ENCODE peak calls at places on chromosomes 4 and X, in eight cellular contexts. T, P, H, V, G, S, N and L are unnamed samples. For H3K4me1, the result is how much of the 10 kb centered on the place peaks cover.

GRCh38 chr4:140603286-140603685 is 34.5 kb upstream of the UCP1 start:
- DNase-seq in T (no peak), P (no peak), H (no peak), V (no peak), G (no peak), S (no peak), N (no peak), L (no peak)

GRCh38 chr4:9944431-9945425 is 76.6 kb downstream of the SLC2A9 start:
- DNase-seq in T (no peak), P (no peak), H (no peak), V (no peak), G (no peak), S (no peak), N (no peak), L (no peak)

GRCh38 chr4:141307241-141307689 is 86.6 kb downstream of the ZNF330 start:
- DNase-seq in T (peak), P (no peak), H (peak), V (peak), G (peak), S (peak), N (peak), L (peak)

GRCh38 chr4:126604273-126604867 is 1028.4 kb upstream of the INTU start:
- DNase-seq in T (no peak), P (no peak), H (no peak), V (no peak), G (peak), S (no peak), N (no peak), L (no peak)

GRCh38 chr4:17523626-17524025 is 8.7 kb downstream of the CLRN2 start:
- DNase-seq in T (no peak), P (no peak), H (no peak), V (no peak), G (no peak), S (no peak), N (no peak), L (no peak)

GRCh38 chr4:151099226-151099975 is at the start of gene RPS3A:
- DNase-seq in T (peak), P (peak), H (peak), V (peak), G (peak), S (peak), N (peak), L (peak)

GRCh38 chrX:96436105-96436504 is 248.5 kb upstream of the DIAPH2 start:
- DNase-seq in T (no peak), P (no peak), H (no peak), V (no peak), G (no peak), S (no peak), N (no peak), L (no peak)

GRCh38 chrX:74492720-74493201 is 71.5 kb downstream of the SLC16A2 start:
- DNase-seq in T (no peak), P (no peak), H (no peak), V (no peak), G (no peak), S (no peak), N (no peak), L (no peak)

GRCh38 chrX:153924149-153924861 is 1.8 kb downstream of the ARHGAP4 start:
- DNase-seq in T (peak), P (peak), H (no peak), V (no peak), G (no peak), S (peak), N (peak), L (peak)

GRCh38 chrX:84907324-84907946 is 96.2 kb upstream of the APOOL start:
- DNase-seq in T (no peak), P (no peak), H (no peak), V (no peak), G (no peak), S (no peak), N (no peak), L (no peak)

GRCh38 chrX:57900961-57901360 is 9.3 kb downstream of the ZXDA start:
- DNase-seq in T (no peak), P (no peak), H (no peak), V (no peak), G (no peak), S (no peak), N (no peak), L (no peak)

GRCh38 chr4:22573198-22573597 is 57.3 kb upstream of the ADGRA3 start:
- DNase-seq in T (no peak), P (peak), H (peak), V (peak), G (peak), S (peak), N (peak), L (peak)

GRCh38 chrX:21738145-21738949 is 19.6 kb downstream of the SMPX start:
- DNase-seq in T (no peak), P (no peak), H (no peak), V (no peak), G (no peak), S (no peak), N (no peak), L (no peak)

GRCh38 chrX:46750829-46751228 is 8.1 kb downstream of the SLC9A7 start:
- DNase-seq in T (no peak), P (no peak), H (no peak), V (no peak), G (no peak), S (no peak), N (no peak), L (no peak)

GRCh38 chr4:176387571-176387970 is 67.8 kb downstream of the SPCS3 start:
- DNase-seq in T (no peak), P (no peak), H (no peak), V (no peak), G (no peak), S (no peak), N (no peak), L (no peak)

GRCh38 chr4:2247128-2248043 is 5.5 kb upstream of the HAUS3 start:
- DNase-seq in T (peak), P (peak), H (no peak), V (no peak), G (no peak), S (no peak), N (peak), L (no peak)

GRCh38 chrX:109347618-109348017 is 134.3 kb downstream of the GUCY2F start:
- DNase-seq in T (no peak), P (no peak), H (no peak), V (no peak), G (no peak), S (no peak), N (no peak), L (peak)

GRCh38 chr4:23384741-23385140 is 505.1 kb downstream of the PPARGC1A start:
- DNase-seq in T (no peak), P (no peak), H (no peak), V (no peak), G (no peak), S (no peak), N (no peak), L (no peak)

GRCh38 chrX:15242899-15243555 is 26.9 kb downstream of the ASB9 start:
- DNase-seq in T (no peak), P (no peak), H (no peak), V (no peak), G (peak), S (peak), N (no peak), L (peak)

GRCh38 chr4:3770323-3771166 is 4.4 kb downstream of the ADRA2C start:
- DNase-seq in T (no peak), P (no peak), H (no peak), V (no peak), G (no peak), S (no peak), N (no peak), L (no peak)

GRCh38 chr4:177718514-177718913 is 276.3 kb upstream of the AGA start:
- DNase-seq in T (no peak), P (no peak), H (no peak), V (no peak), G (no peak), S (no peak), N (no peak), L (no peak)

GRCh38 chrX:154526901-154527675 is 11.1 kb upstream of the FAM3A start:
- DNase-seq in T (peak), P (peak), H (peak), V (peak), G (peak), S (peak), N (peak), L (peak)

GRCh38 chr4:78661923-78662521 is 110.5 kb downstream of the ANXA3 start:
- DNase-seq in T (no peak), P (no peak), H (no peak), V (no peak), G (peak), S (no peak), N (no peak), L (no peak)

GRCh38 chrX:42776195-42776594 is 1.8 kb downstream of the PPP1R2C start:
- DNase-seq in T (peak), P (no peak), H (no peak), V (no peak), G (no peak), S (no peak), N (no peak), L (no peak)

GRCh38 chr4:112523764-112524505 is 8.0 kb upstream of the NEUROG2 start:
- DNase-seq in T (peak), P (peak), H (no peak), V (no peak), G (peak), S (peak), N (peak), L (peak)

GRCh38 chr4:170662250-170662649 is 572.5 kb upstream of the AADAT start:
- DNase-seq in T (no peak), P (no peak), H (no peak), V (no peak), G (no peak), S (no peak), N (no peak), L (no peak)

GRCh38 chrX:19683817-19684216 is 168.5 kb upstream of the MAP3K15 start:
- DNase-seq in T (no peak), P (no peak), H (no peak), V (no peak), G (no peak), S (no peak), N (no peak), L (no peak)

GRCh38 chrX:87516716-87517115 is 886 bp upstream of the KLHL4 start:
- DNase-seq in T (no peak), P (no peak), H (no peak), V (no peak), G (no peak), S (no peak), N (no peak), L (no peak)

GRCh38 chr4:153258750-153259149 is 54.5 kb downstream of the TRIM2 start:
- DNase-seq in T (no peak), P (no peak), H (no peak), V (no peak), G (no peak), S (no peak), N (no peak), L (no peak)
- H3K4me3 ChIP-seq in T (no peak), P (no peak), H (no peak), V (no peak), G (no peak), S (no peak), N (no peak), L (no peak)

GRCh38 chrX:53262918-53263394 is 18.4 kb downstream of the IQSEC2 start:
- DNase-seq in T (no peak), P (no peak), H (no peak), V (no peak), G (no peak), S (no peak), N (no peak), L (no peak)
- H3K4me1 ChIP-seq in T (under half), P (under half), H (under half), V (under half), G (under half), S (under half), N (under half), L (under half)

DNA sequence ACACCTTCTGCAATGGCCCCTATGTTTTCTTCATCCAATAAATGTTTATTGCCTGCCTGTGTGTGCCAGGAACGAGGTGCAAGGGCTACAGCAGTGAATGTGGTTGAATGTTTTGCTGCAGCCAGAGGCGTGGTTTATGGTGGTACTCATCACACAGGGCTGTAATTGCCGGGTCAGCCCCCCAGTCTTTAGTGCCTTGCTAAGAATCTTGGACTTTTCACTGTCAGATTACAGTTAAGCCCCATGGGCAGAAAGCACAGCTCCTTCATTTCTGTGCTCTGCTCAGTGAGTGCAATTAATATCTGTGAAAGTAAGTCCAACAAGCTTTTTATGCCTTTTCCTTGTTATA is 67.8 kb downstream of the TAPT1 start:
- DNase-seq in T (no peak), P (no peak), H (no peak), V (no peak), G (no peak), S (peak), N (no peak), L (no peak)
- TF ChIP-seq POLR2A in T (peak), P (no peak), H (no peak), V (no peak), G (no peak), S (peak), N (no peak), L (no peak)

GRCh38 chrX:1390621-1391369 is 1.1 kb downstream of the SLC25A6 start:
- DNase-seq in T (peak), P (peak), H (no peak), V (peak), G (peak), S (peak), N (peak), L (peak)

GRCh38 chrX:1388651-1389050 is 3.3 kb downstream of the SLC25A6 start:
- DNase-seq in T (no peak), P (no peak), H (no peak), V (no peak), G (no peak), S (no peak), N (peak), L (no peak)

GRCh38 chrX:1389993-1390285 is 2.0 kb downstream of the SLC25A6 start:
- DNase-seq in T (no peak), P (no peak), H (no peak), V (no peak), G (no peak), S (no peak), N (no peak), L (no peak)

GRCh38 chrX:1391370-1391706 is 575 bp downstream of the SLC25A6 start:
- DNase-seq in T (no peak), P (no peak), H (no peak), V (no peak), G (no peak), S (no peak), N (no peak), L (peak)

GRCh38 chrX:1389181-1389992 is 2.5 kb downstream of the SLC25A6 start:
- DNase-seq in T (peak), P (peak), H (peak), V (peak), G (no peak), S (no peak), N (peak), L (peak)
- H3K4me3 ChIP-seq in T (no peak), P (no peak), H (no peak), V (peak), G (no peak), S (no peak), N (no peak), L (no peak)

GRCh38 chr4:108060686-108061321 is 71.1 kb downstream of the HADH start:
- DNase-seq in T (no peak), P (no peak), H (no peak), V (no peak), G (no peak), S (no peak), N (no peak), L (no peak)
- H3K4me1 ChIP-seq in T (under half), P (under half), H (under half), V (under half), G (under half), S (under half), N (under half), L (under half)

GRCh38 chrX:18271309-18271708 is 50.6 kb upstream of the BEND2 start:
- DNase-seq in T (no peak), P (no peak), H (no peak), V (no peak), G (no peak), S (no peak), N (no peak), L (no peak)

GRCh38 chrX:18272222-18272621 is 51.5 kb upstream of the BEND2 start:
- DNase-seq in T (no peak), P (no peak), H (no peak), V (no peak), G (no peak), S (no peak), N (no peak), L (no peak)

DNA sequence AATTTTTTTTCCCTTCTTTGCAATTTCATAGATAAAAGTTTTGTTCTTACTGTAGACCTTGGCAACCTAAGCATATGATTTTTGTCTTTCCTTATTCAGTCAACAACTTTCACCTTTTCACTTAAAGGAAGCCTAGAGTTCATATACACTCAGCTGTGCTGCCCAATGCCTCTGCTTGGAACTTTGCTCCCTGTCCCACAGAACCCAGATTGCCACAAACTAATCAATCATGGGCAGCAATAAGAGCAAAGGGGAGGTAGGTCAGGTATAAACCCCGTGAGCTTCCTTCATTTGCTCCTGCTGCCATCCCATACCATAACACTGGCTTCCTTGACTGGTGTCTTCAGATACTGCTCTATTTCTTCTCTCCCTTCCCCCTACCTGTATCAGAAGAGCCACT is 51.0 kb upstream of the BEND2 start:
- DNase-seq in T (no peak), P (no peak), H (no peak), V (no peak), G (no peak), S (no peak), N (no peak), L (no peak)
- TF ChIP-seq POLR2A in T (no peak), P (no peak), H (no peak), V (no peak), G (no peak), S (no peak), N (no peak), L (no peak)